ENCODE peak calls at places on chromosomes 2 and 18, in four cellular contexts. O is stomach, N is uterus, C is HepG2. H is an unnamed sample.

GRCh38 chr18:58590231-58590630 is 38.7 kb downstream of the ALPK2 start:
- DNase-seq in O (no peak), N (peak; percentile 56), C (peak; percentile 77), H (peak; percentile 50)

GRCh38 chr18:36493349-36494281 is 196.1 kb downstream of the FHOD3 start:
- DNase-seq in O (no peak), N (no peak), C (peak; percentile 58), H (no peak)

GRCh38 chr2:233513953-233514655 is 52.5 kb downstream of the USP40 start:
- DNase-seq in O (peak; percentile 62), N (no peak), C (no peak), H (peak; percentile 83)

GRCh38 chr2:121748202-121748601 is 7.2 kb upstream of the TSN start:
- DNase-seq in O (no peak), N (no peak), C (peak; percentile 55), H (peak; percentile 10)

GRCh38 chr2:70388813-70389212 is 86.9 kb upstream of the FAM136A start:
- DNase-seq in O (no peak), N (no peak), C (no peak), H (no peak)

GRCh38 chr18:46738491-46738890 is 18.4 kb downstream of the ST8SIA5 start:
- DNase-seq in O (no peak), N (no peak), C (no peak), H (no peak)

GRCh38 chr2:120520929-120521912 is 175.3 kb downstream of the INHBB start:
- DNase-seq in O (peak; percentile 67), N (no peak), C (peak; percentile 60), H (peak; percentile 66)

GRCh38 chr2:127702395-127703009 is 1.2 kb downstream of the SFT2D3 start:
- DNase-seq in O (no peak), N (no peak), C (no peak), H (no peak)

GRCh38 chr2:235641956-235642355 is 148.1 kb downstream of the AGAP1 start:
- DNase-seq in O (no peak), N (no peak), C (no peak), H (peak; percentile 53)

GRCh38 chr2:445896-446295 is 158.0 kb upstream of the ALKAL2 start:
- DNase-seq in O (no peak), N (no peak), C (no peak), H (no peak)

GRCh38 chr2:117299451-117299850 is 515.0 kb upstream of the DDX18 start:
- DNase-seq in O (no peak), N (no peak), C (no peak), H (no peak)

GRCh38 chr2:46818141-46818552 is 97.5 kb downstream of the MCFD2 start:
- DNase-seq in O (no peak), N (peak; percentile 80), C (no peak), H (peak; percentile 48)

GRCh38 chr2:78423631-78424030 is 601.9 kb upstream of the REG3G start:
- DNase-seq in O (no peak), N (no peak), C (no peak), H (no peak)

GRCh38 chr2:225738735-225739134 is 339.2 kb downstream of the NYAP2 start:
- DNase-seq in O (no peak), N (no peak), C (no peak), H (no peak)

GRCh38 chr2:225226441-225226840 is 173.1 kb upstream of the NYAP2 start:
- DNase-seq in O (no peak), N (no peak), C (no peak), H (no peak)

GRCh38 chr2:47528874-47529273 is 125.9 kb downstream of the MSH2 start:
- DNase-seq in O (no peak), N (no peak), C (no peak), H (no peak)

GRCh38 chr2:38377501-38378258 is 607 bp upstream of the ATL2 start:
- DNase-seq in O (no peak), N (peak; percentile 39), C (peak; percentile 42), H (no peak)

GRCh38 chr18:777021-777420 is 35.0 kb downstream of the YES1 start:
- DNase-seq in O (no peak), N (no peak), C (no peak), H (no peak)

GRCh38 chr2:53944542-53944941 is 26.3 kb downstream of the PSME4 start:
- DNase-seq in O (no peak), N (no peak), C (no peak), H (no peak)

GRCh38 chr2:169193624-169194023 is 124.3 kb downstream of the DHRS9 start:
- DNase-seq in O (no peak), N (no peak), C (no peak), H (no peak)

GRCh38 chr2:186274936-186275575 is 211.0 kb upstream of the ZC3H15 start:
- DNase-seq in O (no peak), N (no peak), C (peak; percentile 27), H (no peak)

GRCh38 chr18:12336887-12337286 is 28.8 kb downstream of the TUBB6 start:
- DNase-seq in O (no peak), N (no peak), C (peak; percentile 86), H (no peak)

GRCh38 chr18:13447621-13448020 is 229.1 kb downstream of the LDLRAD4 start:
- DNase-seq in O (no peak), N (no peak), C (no peak), H (no peak)

GRCh38 chr2:241069821-241070281 is 32.2 kb downstream of the MTERF4 start:
- DNase-seq in O (peak; percentile 53), N (no peak), C (no peak), H (peak; percentile 1)

GRCh38 chr18:273525-273924 is 5.7 kb upstream of the THOC1 start:
- DNase-seq in O (no peak), N (no peak), C (no peak), H (no peak)

GRCh38 chr18:63130176-63130575 is 189.4 kb downstream of the BCL2 start:
- DNase-seq in O (no peak), N (no peak), C (no peak), H (no peak)

GRCh38 chr2:152762202-152762601 is 43.8 kb downstream of the ARL6IP6 start:
- DNase-seq in O (no peak), N (no peak), C (no peak), H (no peak)

DNA sequence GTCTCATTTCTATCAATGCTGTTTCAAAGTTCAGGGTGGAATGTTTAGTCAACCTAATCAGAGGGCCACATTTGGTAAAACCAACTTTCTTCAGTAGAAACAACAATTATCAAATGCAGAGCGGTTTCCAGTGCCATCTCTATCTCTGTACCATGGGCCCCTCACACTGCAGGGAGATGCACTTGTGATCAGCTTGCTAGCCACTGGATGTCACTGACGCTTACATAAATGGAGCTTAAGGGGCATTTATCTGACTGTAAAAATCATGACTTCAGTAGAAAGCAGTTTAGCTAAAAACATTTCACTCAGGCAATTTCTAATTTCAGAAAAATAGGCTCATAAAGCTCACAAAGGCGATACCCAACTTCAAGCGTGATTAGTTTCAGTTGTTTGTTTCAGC is 678.0 kb downstream of the ZEB2 start:
- DNase-seq in O (no peak), N (no peak), C (no peak), H (no peak)
- TF ChIP-seq CTCF in O (no peak), N (no peak), C (peak; percentile 4), H (no peak)

DNA sequence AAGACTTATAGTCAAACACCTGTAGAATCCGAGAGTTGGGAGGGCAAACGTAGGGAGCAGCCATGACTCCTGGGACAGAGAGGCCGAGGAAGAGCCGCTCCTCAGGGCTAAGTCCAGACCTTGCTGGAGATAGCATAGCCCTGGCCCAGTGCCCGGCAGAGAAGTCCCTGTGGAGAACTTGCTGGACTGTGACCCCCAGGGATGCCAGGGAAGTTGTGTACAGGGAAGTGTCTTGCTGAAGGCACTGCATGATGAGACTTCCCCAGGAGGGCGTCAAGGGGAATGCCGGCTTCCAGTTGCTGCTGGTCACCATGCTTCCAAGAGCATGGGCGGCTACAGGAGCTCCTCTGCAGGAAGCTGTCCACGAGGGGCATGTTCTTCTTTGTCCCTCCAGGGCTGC is 8.6 kb upstream of the CNDP1 start:
- DNase-seq in O (peak; percentile 55), N (no peak), C (no peak), H (peak; percentile 68)
- TF ChIP-seq POLR2A in O (no peak), N (no peak), C (no peak), H (no peak)

GRCh38 chr2:112579280-112579679 is 5.1 kb upstream of the CHCHD5 start:
- DNase-seq in O (no peak), N (no peak), C (no peak), H (no peak)
- TF ChIP-seq CTCF in O (no peak), N (no peak), C (no peak), H (no peak)

GRCh38 chr18:2984703-2985261 is 28.2 kb downstream of the LPIN2 start:
- DNase-seq in O (peak; percentile 63), N (no peak), C (peak; percentile 96), H (no peak)
- TF ChIP-seq POLR2A in O (no peak), N (no peak), C (no peak), H (no peak)

DNA sequence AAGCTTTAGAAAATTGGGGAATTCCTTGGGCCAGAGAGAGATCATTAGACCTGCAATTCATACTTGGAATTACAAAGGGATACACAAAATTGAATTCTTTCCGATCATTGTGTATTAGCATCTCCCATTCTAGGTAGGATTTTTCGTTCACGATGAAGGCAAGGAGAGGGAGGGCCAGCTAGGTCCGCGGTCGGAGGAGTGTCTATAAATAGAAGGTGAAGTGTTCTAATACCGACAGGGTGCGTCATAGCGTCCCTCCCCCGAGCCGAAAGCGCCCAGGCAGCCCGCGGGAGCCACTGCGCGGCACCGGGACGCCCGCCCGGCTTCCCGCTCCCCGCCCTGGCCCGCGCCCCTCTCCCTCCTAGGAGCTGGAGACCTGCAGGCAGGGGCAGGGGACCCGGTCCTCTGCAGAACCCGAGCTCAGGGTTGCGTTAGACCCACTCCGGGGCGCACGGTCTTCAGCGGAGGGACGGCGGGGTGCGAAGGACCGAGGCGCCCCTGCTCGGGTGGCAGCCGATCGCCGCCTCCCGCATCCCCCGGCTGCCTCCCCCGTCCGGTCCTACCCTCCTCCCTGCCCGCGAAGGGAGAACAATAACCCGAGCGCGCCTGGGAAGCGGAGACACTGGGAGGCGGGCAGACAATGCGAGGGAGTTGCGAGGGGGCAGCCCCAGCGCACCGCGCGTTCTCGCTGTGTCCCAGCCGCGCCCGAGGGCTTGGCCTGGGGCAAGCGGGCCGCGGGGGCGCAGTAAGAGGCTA is 114.1 kb upstream of the SERTAD2 start:
- DNase-seq in O (peak; percentile 90), N (peak; percentile 95), C (peak; percentile 54), H (peak; percentile 90)
- TF ChIP-seq CTCF in O (no peak), N (peak; percentile 11), C (peak; percentile 49), H (no peak)